ENCODE peak calls at places on chromosome 16, in nine cellular contexts. Z is lower leg skin, K is heart left ventricle, S is GM12892, H is body of pancreas, J is A549, W is uterus, Q is IMR-90, N is HCT116. B is an unnamed sample.

GRCh38 chr16:11742041-11742535 is 569 bp downstream of the TXNDC11 start:
- DNase-seq in W (peak), H (peak), Q (no peak), S (peak), J (peak), N (no peak), K (peak), Z (peak), B (peak)

GRCh38 chr16:9099131-9099625 is 7.7 kb downstream of the HAPSTR1 start:
- DNase-seq in K (no peak), H (no peak), Z (no peak), J (no peak), Q (peak), S (no peak), N (no peak), W (no peak), B (no peak)

GRCh38 chr16:14362774-14363371 is 267.2 kb downstream of the PARN start:
- DNase-seq in H (no peak), S (no peak), Q (peak), K (no peak), Z (no peak), W (no peak), N (no peak), J (no peak), B (no peak)

GRCh38 chr16:7268182-7268581 is 64.5 kb upstream of the RBFOX1 start:
- DNase-seq in S (no peak), J (peak), N (no peak), W (no peak), K (no peak), Q (no peak), H (no peak), Z (no peak), B (peak)

GRCh38 chr16:4090476-4090875 is 25.8 kb downstream of the ADCY9 start:
- DNase-seq in J (no peak), N (no peak), S (no peak), Q (no peak), Z (peak), W (no peak), K (peak), H (peak), B (no peak)

GRCh38 chr16:15780805-15781204 is 76.0 kb downstream of the MYH11 start:
- DNase-seq in J (no peak), K (no peak), H (no peak), Z (no peak), Q (no peak), W (no peak), N (no peak), S (no peak), B (no peak)

GRCh38 chr16:582614-583331 is 7.1 kb upstream of the RAB40C start:
- DNase-seq in J (no peak), W (no peak), S (no peak), H (peak), N (no peak), K (peak), Z (no peak), Q (no peak), B (no peak)

GRCh38 chr16:63804126-63804525 is 1317.7 kb downstream of the CDH11 start:
- DNase-seq in N (no peak), K (no peak), Z (no peak), Q (no peak), J (no peak), S (no peak), W (no peak), H (no peak), B (no peak)

GRCh38 chr16:54050281-54051210 is 236.0 kb downstream of the IRX3 start:
- DNase-seq in Q (no peak), H (no peak), W (no peak), K (no peak), Z (no peak), N (no peak), J (no peak), S (no peak), B (no peak)

GRCh38 chr16:81896902-81897301 is 114.4 kb downstream of the SDR42E1 start:
- DNase-seq in H (no peak), Z (no peak), Q (no peak), K (no peak), N (no peak), W (no peak), J (no peak), S (no peak), B (no peak)

GRCh38 chr16:55760665-55761035 is 72.2 kb downstream of the CES1 start:
- DNase-seq in Q (no peak), Z (no peak), N (no peak), K (no peak), J (no peak), W (no peak), H (no peak), S (no peak), B (no peak)

GRCh38 chr16:55703003-55704001 is 47.5 kb downstream of the SLC6A2 start:
- DNase-seq in W (no peak), N (peak), J (peak), S (no peak), K (no peak), Q (peak), Z (peak), H (no peak), B (no peak)

GRCh38 chr16:17432902-17433576 is 37.7 kb downstream of the XYLT1 start:
- DNase-seq in J (no peak), H (no peak), S (no peak), Q (peak), K (no peak), N (no peak), Z (no peak), W (peak), B (no peak)

GRCh38 chr16:30934827-30935557 is 11.6 kb downstream of the FBXL19 start:
- DNase-seq in J (peak), Q (peak), H (peak), W (no peak), S (no peak), Z (no peak), K (no peak), N (no peak), B (peak)

GRCh38 chr16:57945740-57946138 is 25.2 kb downstream of the CNGB1 start:
- DNase-seq in W (no peak), K (no peak), H (no peak), Q (no peak), S (no peak), J (no peak), N (no peak), Z (no peak), B (no peak)

GRCh38 chr16:84599528-84600202 is 18.2 kb downstream of the COTL1 start:
- DNase-seq in Q (peak), W (peak), N (no peak), Z (peak), S (no peak), K (peak), J (no peak), H (peak), B (peak)

GRCh38 chr16:22425036-22425801 is 50.8 kb upstream of the CDR2 start:
- DNase-seq in H (no peak), W (peak), N (no peak), K (peak), Q (no peak), J (no peak), S (no peak), Z (peak), B (no peak)

GRCh38 chr16:4535627-4536108 is 2.9 kb downstream of the CDIP1 start:
- DNase-seq in W (no peak), S (no peak), N (no peak), Z (no peak), H (no peak), K (no peak), J (no peak), Q (no peak), B (no peak)

GRCh38 chr16:9840761-9841665 is 341.2 kb downstream of the GRIN2A start:
- DNase-seq in S (no peak), K (no peak), Z (no peak), W (no peak), N (no peak), H (no peak), J (no peak), Q (no peak), B (no peak)

GRCh38 chr16:13478991-13479390 is 441.0 kb upstream of the ERCC4 start:
- DNase-seq in Z (no peak), S (no peak), J (no peak), H (no peak), K (no peak), N (no peak), W (no peak), Q (no peak), B (no peak)

GRCh38 chr16:25035494-25036405 is 20.6 kb upstream of the ARHGAP17 start:
- DNase-seq in Z (no peak), J (no peak), N (no peak), H (no peak), K (no peak), W (no peak), S (no peak), Q (peak), B (peak)

GRCh38 chr16:68972720-68973119 is 129.4 kb downstream of the TANGO6 start:
- DNase-seq in K (no peak), H (no peak), Q (peak), W (no peak), N (no peak), Z (no peak), J (peak), S (no peak), B (no peak)

GRCh38 chr16:49766280-49766679 is 89.6 kb downstream of the ZNF423 start:
- DNase-seq in J (no peak), N (no peak), Z (no peak), S (no peak), K (no peak), W (no peak), Q (no peak), H (no peak), B (no peak)

GRCh38 chr16:19138601-19139000 is 24.8 kb downstream of the ITPRIPL2 start:
- DNase-seq in Z (peak), Q (peak), J (peak), S (no peak), H (peak), N (no peak), K (peak), W (peak), B (no peak)

GRCh38 chr16:56262148-56262878 is 71.0 kb downstream of the GNAO1 start:
- DNase-seq in W (no peak), J (no peak), N (no peak), Q (no peak), S (no peak), K (no peak), H (no peak), Z (no peak), B (no peak)

GRCh38 chr16:50152386-50152806 is 710 bp upstream of the TENT4B start:
- DNase-seq in J (no peak), Z (peak), N (no peak), W (peak), H (peak), S (peak), K (no peak), Q (no peak), B (peak)

GRCh38 chr16:50267651-50268050 is 1.3 kb downstream of the ADCY7 start:
- DNase-seq in W (no peak), H (no peak), Z (no peak), K (peak), J (no peak), N (no peak), Q (no peak), S (no peak), B (no peak)

GRCh38 chr16:57013268-57013667 is 23.9 kb downstream of the NLRC5 start:
- DNase-seq in S (no peak), W (no peak), H (no peak), K (no peak), Q (peak), N (no peak), J (no peak), Z (no peak), B (no peak)

GRCh38 chr16:53457670-53458069 is 23.4 kb downstream of the RBL2 start:
- DNase-seq in S (peak), J (no peak), K (no peak), Z (no peak), Q (no peak), W (no peak), N (no peak), H (no peak), B (no peak)

GRCh38 chr16:3158014-3158497 is 23.2 kb downstream of the ZNF213 start:
- DNase-seq in S (no peak), K (no peak), H (no peak), Q (no peak), W (no peak), J (no peak), N (no peak), Z (no peak), B (no peak)

GRCh38 chr16:50259334-50260205 is 6.8 kb upstream of the ADCY7 start:
- DNase-seq in S (no peak), W (no peak), Z (peak), J (no peak), N (no peak), K (peak), H (no peak), Q (no peak), B (no peak)

GRCh38 chr16:64907844-64908243 is 214.0 kb downstream of the CDH11 start:
- DNase-seq in S (no peak), W (no peak), H (no peak), N (no peak), Z (no peak), Q (peak), K (no peak), J (no peak), B (no peak)

GRCh38 chr16:4976611-4977145 is 18.5 kb downstream of the SEC14L5 start:
- DNase-seq in Z (no peak), H (peak), K (no peak), J (no peak), Q (no peak), N (no peak), W (no peak), S (no peak), B (no peak)

GRCh38 chr16:78325532-78325931 is 226.1 kb downstream of the WWOX start:
- DNase-seq in N (no peak), H (no peak), W (no peak), K (no peak), Z (no peak), S (no peak), J (no peak), Q (no peak), B (no peak)

GRCh38 chr16:11585460-11586374 is 1.0 kb downstream of the LITAF start:
- DNase-seq in S (no peak), W (no peak), H (peak), J (no peak), K (peak), Z (no peak), Q (peak), N (no peak), B (no peak)

GRCh38 chr16:30004811-30005242 is 6.0 kb downstream of the DOC2A start:
- DNase-seq in S (no peak), H (no peak), K (no peak), Q (no peak), J (no peak), W (no peak), Z (no peak), N (no peak), B (no peak)

GRCh38 chr16:46787909-46788308 is 39.8 kb upstream of the MYLK3 start:
- DNase-seq in H (no peak), Q (no peak), W (no peak), J (no peak), K (no peak), S (no peak), N (no peak), Z (no peak), B (no peak)

GRCh38 chr16:46790599-46791270 is 40.2 kb downstream of the C16orf87 start:
- DNase-seq in W (no peak), K (no peak), N (no peak), S (no peak), J (no peak), Q (no peak), H (no peak), Z (no peak), B (no peak)

GRCh38 chr16:46793841-46794240 is 37.1 kb downstream of the C16orf87 start:
- DNase-seq in K (no peak), J (no peak), H (no peak), S (no peak), W (no peak), Q (no peak), N (no peak), Z (no peak), B (no peak)

GRCh38 chr16:46789075-46789474 is 40.9 kb upstream of the MYLK3 start:
- DNase-seq in W (no peak), H (no peak), K (no peak), N (no peak), J (no peak), Q (no peak), S (no peak), Z (no peak), B (no peak)

GRCh38 chr16:46789499-46790414 is 41.2 kb downstream of the C16orf87 start:
- DNase-seq in H (peak), W (peak), Q (peak), N (no peak), S (peak), J (peak), Z (peak), K (peak), B (peak)
- TF ChIP-seq POLR2A in H (peak), W (peak), Q (peak), N (no peak), S (peak), J (peak), Z (no peak), K (no peak), B (peak)

DNA sequence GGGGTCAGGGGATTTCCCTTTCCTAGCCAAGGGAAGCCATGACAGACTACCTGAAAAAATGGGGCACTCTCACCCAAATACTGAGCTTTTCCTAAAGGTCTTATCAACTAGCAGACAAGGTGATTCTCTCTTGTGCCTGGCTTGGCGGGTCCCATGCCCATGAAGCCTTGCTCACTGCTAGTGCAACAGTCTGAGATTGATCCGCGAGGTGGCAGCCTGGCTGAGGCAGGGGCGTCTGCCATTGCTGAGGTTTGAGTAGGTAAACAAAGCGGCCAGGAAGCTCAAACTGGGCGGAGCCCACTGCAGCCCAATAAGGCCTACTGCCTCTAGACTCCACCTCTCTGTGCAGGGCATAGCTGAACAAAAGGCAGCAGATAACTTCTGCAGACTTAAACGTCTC is 152.6 kb upstream of the PMFBP1 start:
- DNase-seq in Z (no peak), Q (no peak), H (no peak), S (no peak), K (no peak), J (no peak), N (no peak), W (no peak), B (no peak)
- TF ChIP-seq POLR2A in Z (no peak), Q (no peak), H (no peak), S (no peak), K (no peak), J (no peak), N (no peak), W (no peak), B (no peak)

GRCh38 chr16:89096042-89096717 is 2.5 kb downstream of the ACSF3 start:
- DNase-seq in N (no peak), W (no peak), H (no peak), S (no peak), J (no peak), K (no peak), Z (no peak), Q (no peak), B (no peak)

GRCh38 chr16:89092013-89092412 is 1.6 kb upstream of the ACSF3 start:
- DNase-seq in W (no peak), Q (no peak), K (peak), N (no peak), S (no peak), J (no peak), H (no peak), Z (no peak), B (no peak)

GRCh38 chr16:89095401-89095974 is 1.8 kb downstream of the ACSF3 start:
- DNase-seq in H (no peak), K (no peak), Z (no peak), W (no peak), Q (no peak), N (no peak), S (no peak), J (no peak), B (no peak)

GRCh38 chr16:89094252-89094901 is 725 bp downstream of the ACSF3 start:
- DNase-seq in J (peak), Q (no peak), H (no peak), S (no peak), N (no peak), K (no peak), W (no peak), Z (no peak), B (peak)

GRCh38 chr16:89093602-89094251 is at the start of gene ACSF3:
- DNase-seq in Z (no peak), W (peak), N (no peak), H (peak), S (peak), K (peak), Q (peak), J (peak), B (peak)
- TF ChIP-seq POLR2A in Z (no peak), W (peak), N (peak), H (no peak), S (peak), K (no peak), Q (peak), J (peak), B (peak)

GRCh38 chr16:90002759-90003158 is 16.5 kb downstream of the DBNDD1 start:
- DNase-seq in Z (no peak), H (no peak), J (no peak), Q (no peak), K (no peak), W (no peak), S (no peak), N (no peak), B (no peak)

GRCh38 chr16:89996178-89996489 is 23.1 kb downstream of the DBNDD1 start:
- DNase-seq in H (no peak), Q (no peak), J (no peak), K (no peak), S (no peak), W (no peak), Z (no peak), N (no peak), B (no peak)

GRCh38 chr16:90000733-90001427 is 18.4 kb downstream of the DBNDD1 start:
- DNase-seq in Z (no peak), J (no peak), K (no peak), W (no peak), S (no peak), N (no peak), Q (no peak), H (no peak), B (no peak)

GRCh38 chr16:90001761-90002503 is 17.3 kb downstream of the DBNDD1 start:
- DNase-seq in W (no peak), H (no peak), Q (no peak), N (no peak), S (no peak), J (no peak), K (no peak), Z (no peak), B (no peak)

GRCh38 chr16:89999831-90000574 is 19.3 kb downstream of the DBNDD1 start:
- DNase-seq in S (no peak), J (no peak), W (no peak), N (no peak), K (no peak), H (no peak), Q (no peak), Z (no peak), B (no peak)
- TF ChIP-seq POLR2A in S (no peak), J (no peak), W (no peak), N (no peak), K (no peak), H (no peak), Q (no peak), Z (no peak), B (no peak)

DNA sequence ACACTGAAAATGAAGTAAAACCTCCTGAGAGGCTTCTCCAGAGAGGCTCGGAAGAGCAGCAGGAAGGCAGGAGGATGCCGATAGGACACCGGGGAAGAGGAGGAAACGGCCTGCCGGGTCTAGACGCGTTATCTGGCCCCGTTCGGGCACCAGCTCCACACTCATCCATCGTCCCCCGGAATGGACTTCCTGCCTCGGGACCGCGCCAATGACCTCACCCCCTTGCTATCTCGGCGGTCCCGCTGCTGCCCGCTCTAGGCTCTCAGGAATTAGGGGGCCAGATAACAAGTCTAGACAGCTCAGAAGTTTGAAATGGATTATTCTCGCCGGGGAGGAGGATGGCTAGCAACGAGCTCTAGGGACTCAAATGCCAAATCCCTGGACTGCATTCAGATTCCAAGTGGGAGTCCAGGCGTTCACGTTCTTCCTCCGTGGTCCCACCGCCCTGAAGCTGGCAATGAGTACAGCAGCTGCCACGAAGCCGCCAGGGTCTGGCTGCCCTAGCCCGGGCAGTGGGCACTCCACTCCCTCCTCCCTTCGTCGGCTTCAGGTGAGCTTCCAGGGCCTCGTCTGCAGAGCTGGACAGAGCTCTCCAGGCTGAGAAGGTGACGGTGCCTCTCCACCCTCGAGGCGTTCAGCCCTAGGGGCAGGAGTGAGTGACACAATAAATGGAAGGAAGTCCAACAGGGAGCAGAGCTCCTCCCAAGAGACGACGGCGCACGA is 351.0 kb downstream of the FOXL1 start:
- DNase-seq in N (no peak), K (peak), Z (no peak), Q (peak), H (no peak), J (no peak), S (no peak), W (no peak), B (peak)
- TF ChIP-seq POLR2A in N (no peak), K (no peak), Z (no peak), Q (peak), H (no peak), J (no peak), S (no peak), W (no peak), B (peak)

GRCh38 chr16:2089676-2090480 is 42.1 kb downstream of the TSC2 start:
- DNase-seq in H (peak), W (no peak), Z (no peak), S (no peak), K (no peak), N (no peak), Q (no peak), J (no peak), B (no peak)
- TF ChIP-seq POLR2A in H (no peak), W (no peak), Z (no peak), S (no peak), K (no peak), N (no peak), Q (no peak), J (no peak), B (no peak)

GRCh38 chr16:75110637-75111513 is 5.7 kb downstream of the LDHD start:
- DNase-seq in W (peak), K (peak), Z (peak), Q (peak), H (peak), S (peak), N (peak), J (peak), B (peak)
- TF ChIP-seq POLR2A in W (peak), K (no peak), Z (no peak), Q (peak), H (no peak), S (no peak), N (no peak), J (no peak), B (no peak)

B was measured in H54.